ENCODE peak calls at places on chromosomes 12 and 14, in six cellular contexts. L is MM.1S, N is tibial artery, P is astrocyte of the cerebellum, T is stomach, C is transverse colon. K is an unnamed sample.

GRCh38 chr14:98176910-98177309 is 1095.1 kb downstream of the BCL11B start:
- DNase-seq in C (no peak), L (no peak), T (no peak), N (no peak), P (no peak), K (no peak)

GRCh38 chr12:25200703-25201102 is 5.7 kb downstream of the ETFRF1 start:
- DNase-seq in N (no peak), L (no peak), P (peak; percentile 40), T (no peak), C (no peak), K (peak; percentile 66)

GRCh38 chr12:131902332-131903241 is 8.2 kb downstream of the ULK1 start:
- DNase-seq in T (no peak), L (no peak), N (no peak), P (no peak), C (no peak), K (no peak)

GRCh38 chr12:115354007-115354452 is 670.1 kb upstream of the TBX3 start:
- DNase-seq in N (peak; percentile 89), L (no peak), T (peak; percentile 56), C (peak; percentile 59), P (peak; percentile 92), K (peak; percentile 99)

GRCh38 chr14:91387996-91388395 is 29.6 kb downstream of the CCDC88C start:
- DNase-seq in C (no peak), P (no peak), T (no peak), N (no peak), L (no peak), K (no peak)

GRCh38 chr14:26522985-26523384 is 74.8 kb downstream of the NOVA1 start:
- DNase-seq in L (no peak), C (no peak), N (no peak), T (no peak), P (peak; percentile 72), K (no peak)

GRCh38 chr12:94208433-94208921 is 60.1 kb downstream of the PLXNC1 start:
- DNase-seq in P (no peak), N (no peak), L (peak; percentile 83), T (no peak), C (no peak), K (no peak)

GRCh38 chr14:50064993-50065392 is 51.4 kb downstream of the VCPKMT start:
- DNase-seq in N (peak; percentile 75), C (peak; percentile 68), P (no peak), T (peak; percentile 45), L (peak; percentile 89), K (peak; percentile 60)

GRCh38 chr14:54002653-54003052 is 46.0 kb upstream of the BMP4 start:
- DNase-seq in N (no peak), C (no peak), L (no peak), P (no peak), T (no peak), K (no peak)

GRCh38 chr12:43805149-43805856 is 814 bp downstream of the TWF1 start:
- DNase-seq in L (peak; percentile 21), T (no peak), P (no peak), N (no peak), C (no peak), K (no peak)

GRCh38 chr14:93525691-93526451 is 95.1 kb downstream of the UNC79 start:
- DNase-seq in P (peak; percentile 12), L (no peak), C (no peak), N (no peak), T (no peak), K (peak; percentile 55)

GRCh38 chr12:108806921-108807320 is 50.5 kb downstream of the SSH1 start:
- DNase-seq in N (no peak), L (no peak), C (no peak), T (no peak), P (no peak), K (no peak)

GRCh38 chr14:101495827-101496778 is 65.2 kb upstream of the DIO3 start:
- DNase-seq in N (peak; percentile 16), P (no peak), T (peak; percentile 20), L (no peak), C (peak; percentile 3), K (no peak)

GRCh38 chr12:117472983-117473382 is 111.6 kb upstream of the NOS1 start:
- DNase-seq in T (no peak), N (no peak), P (no peak), L (no peak), C (no peak), K (no peak)

GRCh38 chr14:53751650-53752049 is 205.0 kb downstream of the BMP4 start:
- DNase-seq in L (no peak), C (no peak), N (no peak), T (no peak), P (no peak), K (no peak)

GRCh38 chr14:89543420-89543790 is 126.4 kb upstream of the FOXN3 start:
- DNase-seq in T (peak; percentile 32), C (no peak), L (no peak), P (no peak), N (no peak), K (no peak)

GRCh38 chr12:43198608-43199007 is 353.4 kb downstream of the ADAMTS20 start:
- DNase-seq in C (no peak), L (peak; percentile 37), N (no peak), T (no peak), P (no peak), K (no peak)

GRCh38 chr12:6871052-6871957 is 1.8 kb downstream of the SPSB2 start:
- DNase-seq in N (no peak), L (peak; percentile 33), C (peak; percentile 83), P (no peak), T (peak; percentile 45), K (peak; percentile 87)
- H3K4me3 ChIP-seq in N (peak overlapping the region; percentile 76), L (no peak overlapping the region), C (peak overlapping the region; percentile 58), P (no peak overlapping the region), T (peak overlapping the region; percentile 69), K (peak overlapping the region; percentile 83)

DNA sequence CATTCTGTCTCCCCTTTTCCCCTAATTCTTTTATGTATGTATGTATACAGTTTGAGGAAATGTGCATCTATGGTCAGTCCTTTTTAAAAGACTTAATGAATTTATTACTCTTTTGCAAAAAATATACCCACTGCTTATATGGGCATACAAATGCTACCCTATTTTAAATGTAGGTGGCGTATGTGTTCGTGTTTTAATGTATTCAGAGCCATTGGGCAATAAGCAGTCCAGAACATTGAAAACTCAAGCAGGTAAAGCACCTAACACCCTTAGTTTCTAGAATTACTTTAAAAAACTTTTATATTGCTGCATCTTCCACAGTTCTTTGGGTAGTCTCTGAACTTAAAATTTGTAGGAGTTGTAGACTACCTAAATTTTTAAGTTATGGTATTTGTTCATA is 42.6 kb upstream of the A2ML1 start:
- DNase-seq in T (no peak), L (no peak), P (no peak), C (no peak), N (no peak), K (peak; percentile 27)
- TF ChIP-seq CTCF in T (no peak), L (no peak), P (no peak), C (no peak), N (no peak), K (no peak)

GRCh38 chr14:36229262-36229661 is 52.7 kb upstream of the PTCSC3 start:
- DNase-seq in L (no peak), P (no peak), T (no peak), N (no peak), C (no peak), K (no peak)

GRCh38 chr14:36224176-36224575 is 47.7 kb upstream of the PTCSC3 start:
- DNase-seq in C (no peak), N (no peak), T (no peak), P (no peak), L (no peak), K (peak; percentile 38)

GRCh38 chr14:36227344-36227743 is 50.8 kb upstream of the PTCSC3 start:
- DNase-seq in C (no peak), T (no peak), P (no peak), N (no peak), L (no peak), K (no peak)

GRCh38 chr14:36226164-36226563 is 49.6 kb upstream of the PTCSC3 start:
- DNase-seq in P (no peak), T (no peak), C (no peak), L (no peak), N (no peak), K (peak; percentile 18)

DNA sequence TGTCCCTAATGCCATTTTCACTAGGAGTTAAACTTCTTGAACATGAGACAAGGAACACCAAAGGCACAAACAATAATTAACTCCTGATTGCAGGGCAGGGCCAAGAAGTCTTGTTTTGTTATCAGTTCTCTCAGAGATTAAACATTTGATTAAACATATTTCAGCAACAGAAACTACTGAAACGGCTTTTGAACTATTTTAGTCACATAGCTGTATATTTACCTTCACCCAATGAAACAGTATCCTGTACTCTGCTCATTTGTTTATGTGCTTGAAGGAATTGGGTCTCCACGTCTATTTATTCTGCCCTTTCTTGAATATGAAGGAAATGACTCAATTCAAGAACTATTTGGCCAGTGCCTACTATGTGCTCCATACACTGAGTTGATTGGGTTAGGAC is 51.3 kb upstream of the PTCSC3 start:
- DNase-seq in C (peak; percentile 14), N (no peak), L (no peak), P (no peak), T (peak; percentile 37), K (peak; percentile 21)
- H3K4me3 ChIP-seq in C (no peak overlapping the region), N (no peak overlapping the region), L (no peak overlapping the region), P (no peak overlapping the region), T (no peak overlapping the region), K (no peak overlapping the region)

GRCh38 chr14:61472025-61472672 is 150.8 kb downstream of the PRKCH start:
- DNase-seq in C (no peak), T (no peak), L (no peak), P (peak; percentile 96), N (peak; percentile 20), K (peak; percentile 96)

GRCh38 chr14:61469771-61470170 is 148.4 kb downstream of the PRKCH start:
- DNase-seq in C (no peak), L (no peak), N (peak; percentile 11), P (no peak), T (no peak), K (no peak)

GRCh38 chr14:61471297-61471980 is 150.1 kb downstream of the PRKCH start:
- DNase-seq in T (no peak), C (no peak), P (no peak), L (no peak), N (peak; percentile 12), K (no peak)

GRCh38 chr14:61470954-61471279 is 149.5 kb downstream of the PRKCH start:
- DNase-seq in N (no peak), T (no peak), L (no peak), C (no peak), P (no peak), K (no peak)

GRCh38 chr14:61470261-61470953 is 149.0 kb downstream of the PRKCH start:
- DNase-seq in L (no peak), P (peak; percentile 100), T (no peak), N (peak; percentile 30), C (no peak), K (peak; percentile 79)
- TF ChIP-seq CTCF in L (no peak), P (peak; percentile 53), T (no peak), N (no peak), C (no peak), K (peak; percentile 37)

K was measured in epithelial cell of esophagus.